ENCODE peak calls at places on chromosomes 1 and 21, in six cellular contexts. G, O, D, U, N and H are unnamed samples.

GRCh38 chr1:43688594-43689000 is 18.7 kb upstream of the ST3GAL3 start:
- DNase-seq in G (peak; percentile 46), O (no peak), D (no peak), U (no peak), N (no peak), H (no peak)

GRCh38 chr1:54934869-54935268 is 45.6 kb upstream of the TMEM61 start:
- DNase-seq in G (peak; percentile 88), O (no peak), D (peak; percentile 40), U (no peak), N (no peak), H (peak; percentile 69)

GRCh38 chr1:26626994-26627393 is 68.8 kb upstream of the ARID1A start:
- DNase-seq in G (peak; percentile 6), O (no peak), D (no peak), U (no peak), N (no peak), H (peak; percentile 10)

GRCh38 chr1:36387141-36387949 is 1.6 kb upstream of the STK40 start:
- DNase-seq in G (no peak), O (no peak), D (peak; percentile 45), U (no peak), N (no peak), H (no peak)

GRCh38 chr1:6329392-6329791 is 64.2 kb downstream of the ACOT7 start:
- DNase-seq in G (no peak), O (peak; percentile 31), D (peak; percentile 53), U (no peak), N (no peak), H (no peak)

GRCh38 chr1:223712856-223713494 is 636 bp downstream of the CAPN2 start:
- DNase-seq in G (no peak), O (peak; percentile 57), D (no peak), U (peak; percentile 72), N (no peak), H (no peak)

GRCh38 chr1:179164494-179164893 is 65.0 kb downstream of the ABL2 start:
- DNase-seq in G (peak; percentile 69), O (no peak), D (no peak), U (no peak), N (no peak), H (peak; percentile 70)

GRCh38 chr1:59290173-59290954 is 6.5 kb upstream of the FGGY start:
- DNase-seq in G (no peak), O (peak; percentile 52), D (peak; percentile 69), U (no peak), N (peak; percentile 65), H (no peak)

GRCh38 chr1:105138445-105138821 is 1388.7 kb downstream of the AMY1C start:
- DNase-seq in G (no peak), O (no peak), D (peak; percentile 10), U (no peak), N (no peak), H (no peak)

GRCh38 chr1:90211101-90211500 is 216.2 kb downstream of the ZNF326 start:
- DNase-seq in G (no peak), O (no peak), D (no peak), U (no peak), N (no peak), H (no peak)

GRCh38 chr1:36740446-36740845 is 257.7 kb upstream of the CSF3R start:
- DNase-seq in G (no peak), O (no peak), D (no peak), U (no peak), N (no peak), H (no peak)

GRCh38 chr1:203627819-203628184 is 1.2 kb downstream of the ATP2B4 start:
- DNase-seq in G (no peak), O (peak; percentile 47), D (peak; percentile 43), U (peak; percentile 69), N (no peak), H (no peak)

GRCh38 chr1:244254467-244254866 is 197.2 kb downstream of the ADSS2 start:
- DNase-seq in G (no peak), O (peak; percentile 13), D (no peak), U (peak; percentile 73), N (no peak), H (no peak)

GRCh38 chr21:37793660-37794059 is 122.6 kb downstream of the KCNJ6 start:
- DNase-seq in G (no peak), O (no peak), D (no peak), U (no peak), N (no peak), H (no peak)

GRCh38 chr1:22364326-22364650 is 87.4 kb upstream of the ZBTB40 start:
- DNase-seq in G (no peak), O (no peak), D (no peak), U (no peak), N (no peak), H (no peak)
- H3K27me3 ChIP-seq in G (peaks cover 27% of the 10 kb centered on the region), O (peaks cover 62% of the 10 kb centered on the region), D (peaks cover 10% of the 10 kb centered on the region), U (peaks cover 14% of the 10 kb centered on the region), N (no peaks in the 10 kb centered on the region), H (peaks cover 21% of the 10 kb centered on the region)

GRCh38 chr1:14143777-14144176 is 443.8 kb downstream of the PRDM2 start:
- DNase-seq in G (no peak), O (no peak), D (no peak), U (no peak), N (no peak), H (no peak)

GRCh38 chr1:14149431-14149830 is 449.1 kb upstream of the KAZN start:
- DNase-seq in G (no peak), O (no peak), D (no peak), U (no peak), N (no peak), H (no peak)
- TF ChIP-seq CTCF in G (no peak), O (peak; percentile 8), D (no peak), U (no peak), N (no peak), H (no peak)

GRCh38 chr1:9194024-9194423 is 40.5 kb upstream of the H6PD start:
- DNase-seq in G (no peak), O (no peak), D (peak; percentile 68), U (no peak), N (no peak), H (no peak)
- H3K27me3 ChIP-seq in G (no peaks in the 10 kb centered on the region), O (peaks cover 29% of the 10 kb centered on the region), D (peaks cover 16% of the 10 kb centered on the region), U (no peaks in the 10 kb centered on the region), N (no peaks in the 10 kb centered on the region), H (peaks cover 19% of the 10 kb centered on the region)

GRCh38 chr1:38489844-38490270 is 369.7 kb downstream of the RRAGC start:
- DNase-seq in G (no peak), O (peak; percentile 15), D (peak; percentile 30), U (no peak), N (peak; percentile 19), H (no peak)
- TF ChIP-seq CTCF in G (peak; percentile 39), O (peak; percentile 41), D (peak; percentile 41), U (peak; percentile 46), N (peak; percentile 34), H (peak; percentile 68)

GRCh38 chr1:202287196-202287595 is 54.5 kb downstream of the UBE2T start:
- DNase-seq in G (no peak), O (no peak), D (no peak), U (no peak), N (no peak), H (no peak)
- H3K27me3 ChIP-seq in G (peaks cover 13% of the 10 kb centered on the region), O (no peaks in the 10 kb centered on the region), D (no peaks in the 10 kb centered on the region), U (no peaks in the 10 kb centered on the region), N (no peaks in the 10 kb centered on the region), H (no peaks in the 10 kb centered on the region)

GRCh38 chr1:109933856-109934711 is 23.4 kb downstream of the CSF1 start:
- DNase-seq in G (no peak), O (no peak), D (peak; percentile 52), U (no peak), N (no peak), H (peak; percentile 63)
- TF ChIP-seq CTCF in G (no peak), O (no peak), D (no peak), U (no peak), N (no peak), H (no peak)

GRCh38 chr21:44704636-44705001 is 6.8 kb downstream of the TSPEAR start:
- DNase-seq in G (no peak), O (no peak), D (no peak), U (no peak), N (no peak), H (no peak)
- H3K27me3 ChIP-seq in G (peaks cover 65% of the 10 kb centered on the region), O (peaks cover 86% of the 10 kb centered on the region), D (peaks cover 81% of the 10 kb centered on the region), U (peaks cover 23% of the 10 kb centered on the region), N (no peaks in the 10 kb centered on the region), H (peaks cover 81% of the 10 kb centered on the region)